ENCODE peak calls at places on chromosome 19, in four cellular contexts. T is body of pancreas, R is IMR-90, S is uterus. D is an unnamed sample.

GRCh38 chr19:30131246-30131645 is 189.2 kb downstream of the URI1 start:
- DNase-seq in R (no peak), S (no peak), T (no peak), D (no peak)

GRCh38 chr19:55251296-55252081 is 7.3 kb downstream of the PPP6R1 start:
- DNase-seq in T (no peak), S (no peak), R (peak), D (peak)

GRCh38 chr19:54916822-54917221 is 10.9 kb downstream of the NCR1 start:
- DNase-seq in R (no peak), T (no peak), S (no peak), D (no peak)

GRCh38 chr19:38721977-38722773 is 22.1 kb downstream of the CAPN12 start:
- DNase-seq in S (no peak), R (no peak), T (no peak), D (no peak)

GRCh38 chr19:7450243-7451223 is 38.3 kb downstream of the PEX11G start:
- DNase-seq in T (no peak), S (no peak), R (peak), D (no peak)

GRCh38 chr19:55437410-55437809 is 5.7 kb downstream of the SHISA7 start:
- DNase-seq in S (no peak), R (peak), T (peak), D (peak)

GRCh38 chr19:904545-904944 is 8.5 kb downstream of the R3HDM4 start:
- DNase-seq in R (no peak), T (no peak), S (no peak), D (no peak)

GRCh38 chr19:40241809-40242384 is 15.4 kb upstream of the CCNP start:
- DNase-seq in T (no peak), R (no peak), S (peak), D (no peak)

GRCh38 chr19:1133471-1133929 is 29.7 kb downstream of the GPX4 start:
- DNase-seq in T (no peak), R (no peak), S (no peak), D (peak)

GRCh38 chr19:57947419-57948134 is at the start of gene ZNF256:
- DNase-seq in R (peak), S (peak), T (peak), D (peak)

GRCh38 chr19:42282810-42283247 is 13.8 kb downstream of the CIC start:
- DNase-seq in T (no peak), R (no peak), S (no peak), D (no peak)

GRCh38 chr19:57317503-57317902 is 2.8 kb upstream of the ZNF543 start:
- DNase-seq in S (no peak), T (no peak), R (no peak), D (no peak)

GRCh38 chr19:38388310-38389100 is at the start of gene SPRED3:
- DNase-seq in T (no peak), R (peak), S (peak), D (peak)

GRCh38 chr19:2240881-2241760 is 4.5 kb downstream of the SF3A2 start:
- DNase-seq in S (no peak), T (no peak), R (no peak), D (no peak)
- TF ChIP-seq POLR2A in S (no peak), T (no peak), R (no peak), D (no peak)

DNA sequence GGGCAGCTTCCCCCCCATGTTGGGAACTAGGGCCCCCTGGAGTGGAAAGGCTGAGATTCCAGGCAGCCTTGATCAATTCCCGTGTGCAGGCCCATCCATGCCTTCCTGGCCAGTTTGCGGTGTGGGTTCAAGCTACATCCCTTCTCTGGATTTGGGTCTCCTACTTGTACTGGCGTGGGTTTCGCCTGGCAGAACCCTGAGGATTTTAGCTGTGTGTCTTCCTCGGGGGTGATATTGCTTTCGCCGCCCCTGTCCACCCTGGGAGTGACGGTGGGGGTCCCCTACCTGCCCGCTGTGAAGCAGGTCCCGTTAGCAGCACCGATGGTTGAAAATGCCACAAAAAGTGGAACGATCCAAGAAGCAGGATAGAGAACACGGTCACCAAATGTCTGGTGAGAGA is 11.4 kb downstream of the SLC7A9 start:
- DNase-seq in T (no peak), R (no peak), S (no peak), D (no peak)
- TF ChIP-seq POLR2A in T (no peak), R (no peak), S (no peak), D (no peak)

DNA sequence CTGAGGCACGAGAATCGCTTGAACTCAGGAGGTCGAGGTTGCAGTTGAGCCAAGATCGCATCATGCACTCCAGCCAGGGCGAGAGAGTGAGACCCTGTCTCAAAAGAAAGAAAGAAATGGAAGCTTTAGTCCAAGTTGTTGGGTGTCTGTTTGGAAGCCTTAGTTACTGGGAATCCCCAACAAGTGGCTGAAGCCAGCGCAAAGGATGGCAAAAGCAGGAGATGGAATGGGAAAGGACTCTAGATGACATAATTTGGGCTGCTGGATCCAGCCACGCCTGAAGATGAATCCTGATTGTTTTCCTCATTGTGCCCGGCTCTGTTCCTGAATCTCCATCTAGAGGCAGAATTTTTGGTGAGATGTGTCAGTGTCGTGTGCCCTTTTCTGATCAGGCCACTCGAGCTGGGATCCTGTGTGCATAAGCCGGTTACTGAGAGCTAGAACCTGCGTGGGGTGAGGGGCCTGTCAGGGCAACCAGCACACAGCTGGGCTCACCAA is 18.1 kb downstream of the CEBPA start:
- DNase-seq in R (no peak), S (no peak), T (no peak), D (no peak)
- TF ChIP-seq POLR2A in R (no peak), S (no peak), T (no peak), D (no peak)

GRCh38 chr19:10532457-10532856 is 11.2 kb upstream of the ATG4D start:
- DNase-seq in T (no peak), S (no peak), R (no peak), D (no peak)
- TF ChIP-seq POLR2A in T (no peak), S (no peak), R (no peak), D (no peak)

GRCh38 chr19:13054605-13055212 is 47.9 kb downstream of the LYL1 start:
- DNase-seq in T (no peak), R (no peak), S (no peak), D (no peak)

GRCh38 chr19:13057147-13057572 is 45.5 kb downstream of the LYL1 start:
- DNase-seq in R (no peak), S (no peak), T (no peak), D (no peak)

GRCh38 chr19:13057744-13058143 is 44.9 kb downstream of the LYL1 start:
- DNase-seq in R (peak), S (no peak), T (no peak), D (no peak)

GRCh38 chr19:13055213-13056051 is 47.2 kb downstream of the LYL1 start:
- DNase-seq in R (peak), T (peak), S (peak), D (peak)

GRCh38 chr19:13056052-13056660 is 46.5 kb downstream of the LYL1 start:
- DNase-seq in R (peak), T (no peak), S (peak), D (peak)
- TF ChIP-seq POLR2A in R (no peak), T (no peak), S (peak), D (peak)

DNA sequence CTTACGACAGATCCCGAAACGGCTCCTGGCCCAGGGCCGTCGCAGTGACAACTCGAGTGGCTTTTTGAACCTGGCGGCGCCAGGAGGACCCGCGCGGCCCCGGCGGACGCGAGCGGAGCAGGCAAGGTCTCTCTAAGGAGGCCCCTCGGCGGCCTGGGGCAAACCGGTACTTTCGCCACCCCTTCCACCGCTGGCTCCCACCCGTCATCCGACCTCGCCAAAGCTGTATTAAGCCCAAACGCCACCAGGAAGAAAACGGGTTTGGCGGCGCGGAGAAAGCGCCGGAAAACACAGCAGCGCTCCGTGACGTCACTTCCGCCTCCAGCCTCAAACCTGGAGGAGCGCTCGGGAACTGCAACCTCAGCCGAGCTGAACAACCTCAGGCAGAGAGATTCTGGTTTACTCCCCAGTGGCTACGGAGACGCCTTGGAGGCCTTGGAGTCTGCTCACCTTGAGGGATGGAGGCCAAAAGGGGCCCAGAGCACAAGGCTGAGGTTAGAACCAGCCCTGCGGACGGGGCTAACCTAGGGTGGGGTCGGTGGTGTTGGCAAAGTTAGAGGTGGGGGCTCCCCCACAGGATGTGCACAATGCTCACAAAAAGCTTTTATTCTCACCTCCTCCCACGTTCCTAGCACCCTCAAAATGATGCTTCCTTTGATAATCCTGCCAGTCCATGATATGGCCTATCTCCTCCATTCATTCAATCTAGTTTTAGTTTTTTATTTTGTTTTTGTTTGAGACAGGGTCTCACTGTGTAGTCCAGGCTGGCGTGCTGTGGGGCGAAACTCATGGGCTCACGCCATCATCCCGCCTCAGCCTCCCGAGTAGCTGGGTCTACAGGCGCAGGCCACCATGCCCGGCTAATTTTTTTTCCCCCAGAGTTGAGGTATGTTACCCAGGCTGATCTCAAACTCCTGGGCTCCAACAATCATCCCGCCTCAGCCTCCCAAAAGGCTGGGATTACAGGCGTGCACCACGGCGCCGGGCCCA is at the start of gene ZNF266:
- DNase-seq in S (peak), R (peak), T (peak), D (peak)
- TF ChIP-seq POLR2A in S (no peak), R (peak), T (peak), D (peak)

GRCh38 chr19:43784981-43785808 is 4.4 kb upstream of the KCNN4 start:
- DNase-seq in R (peak), T (no peak), S (peak), D (peak)

GRCh38 chr19:43783636-43784035 is 2.9 kb upstream of the KCNN4 start:
- DNase-seq in T (no peak), R (no peak), S (no peak), D (no peak)

GRCh38 chr19:43782689-43783231 is 2.0 kb upstream of the KCNN4 start:
- DNase-seq in T (no peak), R (no peak), S (no peak), D (no peak)

GRCh38 chr19:43782311-43782660 is 1.5 kb upstream of the KCNN4 start:
- DNase-seq in S (no peak), T (no peak), R (no peak), D (no peak)

DNA sequence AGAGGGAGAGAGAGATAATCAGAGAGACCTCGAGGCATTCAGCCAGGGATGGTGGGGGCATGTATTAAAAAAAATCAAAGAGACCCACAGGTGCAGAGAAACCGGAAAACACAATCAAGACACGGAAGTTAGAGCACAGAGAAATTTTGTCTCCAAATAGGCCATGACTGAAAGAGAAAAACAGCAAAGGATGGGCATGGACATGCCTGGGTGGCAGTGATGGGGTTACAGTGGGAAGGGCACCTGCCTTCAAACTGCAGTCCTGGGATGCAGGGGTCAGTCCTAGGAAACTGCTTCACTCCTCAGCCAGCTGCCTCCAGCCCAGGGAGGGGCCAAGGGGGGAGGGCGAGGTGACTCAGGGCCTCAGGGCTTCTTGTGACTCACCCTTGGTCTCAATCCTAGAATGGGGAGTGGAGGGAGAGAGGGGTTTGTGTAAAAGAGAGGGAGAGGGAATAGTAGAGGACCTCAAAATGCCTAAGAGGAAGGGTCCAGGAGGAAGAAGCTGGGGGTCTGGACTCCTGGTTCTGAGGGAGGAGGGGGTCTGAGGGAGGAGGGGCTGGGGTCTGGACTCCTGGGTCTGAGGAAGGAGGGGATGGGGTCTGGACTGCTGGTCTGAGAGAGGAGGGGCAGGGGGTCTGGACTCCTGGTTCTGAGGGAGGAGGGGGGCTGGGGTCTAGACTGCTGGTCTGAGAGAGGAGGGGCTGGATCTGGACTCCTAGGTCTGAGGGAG is 3.6 kb upstream of the KCNN4 start:
- DNase-seq in S (no peak), T (no peak), R (peak), D (peak)
- TF ChIP-seq POLR2A in S (no peak), T (no peak), R (no peak), D (no peak)

GRCh38 chr19:34365463-34366401 is 736 bp downstream of the GPI start:
- DNase-seq in R (peak), T (peak), S (peak), D (peak)

GRCh38 chr19:34363094-34363493 is 1.9 kb upstream of the GPI start:
- DNase-seq in S (no peak), R (no peak), T (no peak), D (no peak)

GRCh38 chr19:34363930-34364329 is 1.1 kb upstream of the GPI start:
- DNase-seq in R (no peak), T (no peak), S (no peak), D (no peak)

GRCh38 chr19:34364462-34364829 is 550 bp upstream of the GPI start:
- DNase-seq in R (no peak), T (no peak), S (no peak), D (no peak)

GRCh38 chr19:34364830-34365462 is at the start of gene GPI:
- DNase-seq in S (peak), T (peak), R (peak), D (peak)
- TF ChIP-seq POLR2A in S (no peak), T (peak), R (peak), D (peak)

GRCh38 chr19:5149508-5149907 is 180.6 kb downstream of the KDM4B start:
- DNase-seq in S (peak), T (no peak), R (no peak), D (no peak)

GRCh38 chr19:5147074-5147970 is 178.4 kb downstream of the KDM4B start:
- DNase-seq in R (no peak), S (no peak), T (no peak), D (no peak)

GRCh38 chr19:5148794-5149190 is 179.9 kb downstream of the KDM4B start:
- DNase-seq in T (no peak), S (peak), R (no peak), D (no peak)

GRCh38 chr19:5149930-5150329 is 181.0 kb downstream of the KDM4B start:
- DNase-seq in R (no peak), T (no peak), S (no peak), D (no peak)

GRCh38 chr19:5147971-5148793 is 179.3 kb downstream of the KDM4B start:
- DNase-seq in R (no peak), T (no peak), S (peak), D (no peak)
- TF ChIP-seq POLR2A in R (no peak), T (no peak), S (no peak), D (no peak)

DNA sequence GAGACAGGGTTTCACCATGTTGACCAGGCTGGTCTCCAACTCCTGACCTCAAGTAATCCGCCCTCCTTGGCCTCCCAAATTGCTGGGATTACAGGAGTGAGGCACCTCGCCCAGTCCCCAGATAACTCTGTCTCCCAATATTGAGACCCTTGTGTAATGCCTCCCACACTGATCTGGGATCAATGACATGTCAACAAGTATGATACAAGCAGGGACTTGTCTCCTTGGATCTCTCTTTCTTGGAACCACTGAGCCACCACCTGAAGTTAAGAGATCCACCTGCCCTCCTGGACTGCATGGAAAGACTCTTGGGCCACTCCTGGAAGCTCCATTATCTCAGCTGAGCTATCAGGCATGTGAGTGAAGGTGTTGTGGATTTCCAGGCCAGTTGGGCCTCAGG is 15.1 kb downstream of the NFKBID start:
- DNase-seq in T (no peak), S (no peak), R (no peak), D (no peak)
- TF ChIP-seq POLR2A in T (no peak), S (no peak), R (no peak), D (no peak)